ENCODE peak calls at places on chromosomes 2 and 18, in eight cellular contexts. N is GM12891, Z is stomach, R is K562, J is prostate gland, M is HL-60, K is sigmoid colon, W is breast epithelium. H is an unnamed sample.

GRCh38 chr18:6741290-6741689 is 11.8 kb downstream of the ARHGAP28 start:
- DNase-seq in M (no peak), K (no peak), J (no peak), N (no peak), Z (no peak), W (no peak), R (peak), H (no peak)

GRCh38 chr2:134594399-134594798 is 124.4 kb downstream of the TMEM163 start:
- DNase-seq in W (no peak), J (no peak), M (no peak), N (no peak), Z (no peak), R (no peak), K (no peak), H (no peak)

GRCh38 chr2:232030229-232030628 is 68.7 kb downstream of the DIS3L2 start:
- DNase-seq in Z (no peak), N (no peak), R (peak), K (no peak), W (no peak), J (no peak), M (no peak), H (no peak)

GRCh38 chr2:134866498-134867099 is 28.2 kb downstream of the ACMSD start:
- DNase-seq in Z (no peak), M (no peak), R (no peak), J (no peak), K (no peak), W (no peak), N (no peak), H (no peak)

GRCh38 chr2:32632089-32632488 is 4.2 kb downstream of the TTC27 start:
- DNase-seq in M (no peak), K (no peak), W (no peak), R (peak), N (no peak), J (no peak), Z (no peak), H (no peak)

GRCh38 chr2:192828175-192828574 is 633.4 kb upstream of the TMEFF2 start:
- DNase-seq in N (no peak), R (no peak), M (no peak), W (no peak), K (no peak), Z (no peak), J (no peak), H (no peak)

GRCh38 chr2:1136071-1136470 is 185.4 kb downstream of the SNTG2 start:
- DNase-seq in R (no peak), N (no peak), K (no peak), Z (no peak), W (no peak), J (no peak), M (no peak), H (no peak)

GRCh38 chr2:62270728-62271127 is 74.8 kb downstream of the B3GNT2 start:
- DNase-seq in Z (peak), R (no peak), N (no peak), K (peak), J (peak), W (peak), M (no peak), H (no peak)

GRCh38 chr2:129499747-129500146 is 479.7 kb upstream of the RAB6C start:
- DNase-seq in W (no peak), Z (no peak), M (no peak), N (no peak), K (no peak), J (no peak), R (no peak), H (no peak)

GRCh38 chr18:38077219-38077618 is 511.6 kb upstream of the CELF4 start:
- DNase-seq in M (no peak), W (no peak), N (no peak), R (no peak), J (no peak), K (no peak), Z (no peak), H (no peak)

GRCh38 chr2:70331012-70331411 is 29.1 kb upstream of the FAM136A start:
- DNase-seq in K (no peak), N (no peak), J (no peak), M (no peak), R (no peak), Z (no peak), W (no peak), H (no peak)

GRCh38 chr2:9941196-9941995 is 10.1 kb upstream of the GRHL1 start:
- DNase-seq in Z (no peak), N (no peak), W (no peak), M (no peak), K (no peak), R (peak), J (no peak), H (no peak)

DNA sequence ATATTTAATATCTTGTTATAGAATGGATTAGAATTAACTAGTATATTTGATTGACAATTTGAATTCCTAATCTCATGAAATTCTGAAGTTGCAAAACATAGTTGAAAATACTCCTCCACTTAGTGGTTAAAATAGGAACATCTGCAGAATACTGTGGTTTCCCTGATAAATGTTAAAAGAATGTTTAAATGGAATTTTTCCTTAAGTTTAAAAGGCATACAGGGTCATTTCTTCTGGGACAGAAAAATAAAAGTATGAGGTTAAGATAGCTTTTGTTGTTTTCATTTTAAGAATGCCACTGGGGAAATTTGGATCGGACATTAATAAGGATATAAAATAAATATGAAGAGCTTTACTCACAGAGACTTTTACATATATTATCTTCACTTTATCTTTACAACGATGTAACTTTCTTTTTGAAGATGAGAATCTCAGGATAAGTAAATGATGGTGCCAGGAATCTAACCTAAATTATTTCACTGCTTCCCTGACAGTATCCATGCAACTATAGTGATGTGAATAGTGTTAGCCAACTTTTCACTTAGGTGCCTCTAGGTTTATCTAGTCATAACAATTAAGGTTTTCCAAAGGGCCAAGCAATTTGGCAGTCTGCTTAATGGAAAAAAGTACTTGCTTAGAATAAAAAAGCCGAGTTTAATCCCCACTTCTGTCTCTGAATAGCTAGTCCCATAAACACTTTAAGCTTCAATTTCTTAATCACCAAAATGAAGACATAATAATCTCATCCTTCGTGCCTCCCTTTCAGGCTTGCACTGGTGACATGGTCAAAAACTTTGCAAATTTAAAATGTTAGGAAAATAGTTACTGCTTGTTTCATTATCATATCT is 151.8 kb upstream of the STK17B start:
- DNase-seq in W (no peak), N (no peak), J (no peak), K (no peak), R (no peak), Z (no peak), M (no peak), H (no peak)
- TF ChIP-seq POLR2AphosphoS5 in W (no peak), N (no peak), J (no peak), K (no peak), R (no peak), Z (no peak), M (no peak), H (no peak)

DNA sequence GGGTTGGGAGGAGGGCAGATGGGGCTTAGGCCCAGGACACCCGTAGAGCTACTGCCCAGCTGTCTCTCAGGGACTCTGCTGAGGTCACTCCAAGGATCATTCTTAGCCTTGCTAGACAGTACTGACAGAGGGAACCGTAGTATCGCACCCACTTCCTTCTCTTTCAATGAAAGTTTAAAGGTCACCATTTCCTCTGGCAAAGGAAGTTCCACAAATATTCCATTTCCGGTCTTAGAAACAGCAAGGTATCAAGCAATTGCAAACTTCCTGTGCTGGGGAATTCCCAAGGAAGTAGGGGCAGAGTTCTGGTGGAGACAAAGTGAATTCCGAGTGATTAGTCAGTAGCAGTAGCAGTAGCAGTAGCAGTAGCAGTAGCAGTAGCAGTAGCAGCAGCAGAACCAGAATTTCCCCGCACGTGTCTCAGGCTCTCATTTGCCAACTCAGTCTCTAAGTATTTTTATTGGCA is 24.7 kb downstream of the IL1B start:
- DNase-seq in J (no peak), W (no peak), K (no peak), N (no peak), R (no peak), Z (no peak), M (no peak), H (peak)
- TF ChIP-seq POLR2AphosphoS5 in J (peak), W (no peak), K (peak), N (no peak), R (no peak), Z (peak), M (no peak), H (no peak)

DNA sequence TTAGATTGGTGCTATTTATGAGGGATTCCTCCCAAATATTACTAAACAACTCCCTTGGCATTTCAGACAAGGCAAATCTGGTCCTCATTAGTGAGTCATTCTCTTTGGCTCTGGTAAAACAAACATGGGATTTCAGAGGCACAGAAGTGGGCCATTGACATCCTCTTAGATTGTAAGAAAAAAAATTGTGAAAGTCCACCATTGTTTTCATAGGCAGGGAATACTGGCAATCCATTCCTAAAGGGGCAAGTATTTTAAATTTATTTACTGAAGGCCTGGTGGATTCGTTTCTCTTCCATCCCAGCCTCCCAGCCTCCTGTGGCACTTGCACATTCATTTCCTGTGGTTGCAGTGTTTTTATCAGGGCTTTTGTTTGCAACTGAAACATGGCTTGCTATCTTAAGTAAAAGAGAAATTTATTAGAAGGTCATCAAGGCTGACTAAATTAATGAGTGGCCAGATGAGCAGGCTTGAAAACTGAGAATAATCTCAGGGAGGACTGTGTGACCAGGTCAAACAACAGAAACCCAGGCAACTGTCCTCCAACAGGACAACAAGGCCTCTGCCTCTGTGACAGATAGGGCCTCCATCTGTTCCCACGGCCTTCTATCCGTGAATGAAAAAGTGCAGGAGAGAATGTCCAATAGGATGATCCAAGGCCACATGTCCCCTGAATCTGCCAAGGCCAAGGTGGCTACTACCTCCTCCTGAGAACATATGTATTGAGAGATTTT is 23.1 kb upstream of the TNFAIP6 start:
- DNase-seq in W (no peak), J (no peak), M (no peak), R (no peak), Z (no peak), K (no peak), N (no peak), H (no peak)
- TF ChIP-seq POLR2AphosphoS5 in W (no peak), J (no peak), M (no peak), R (no peak), Z (no peak), K (no peak), N (no peak), H (no peak)

GRCh38 chr2:47161475-47161874 is 6.4 kb upstream of the STPG4 start:
- DNase-seq in Z (no peak), K (no peak), R (no peak), N (no peak), W (no peak), J (no peak), M (no peak), H (no peak)

GRCh38 chr2:47159627-47160026 is 4.5 kb upstream of the STPG4 start:
- DNase-seq in N (no peak), W (no peak), J (no peak), Z (no peak), R (no peak), K (no peak), M (no peak), H (no peak)

GRCh38 chr2:47160207-47160606 is 5.1 kb upstream of the STPG4 start:
- DNase-seq in K (no peak), M (no peak), Z (no peak), J (no peak), N (no peak), W (no peak), R (no peak), H (no peak)

GRCh38 chr2:47155091-47155876 is at the start of gene STPG4:
- DNase-seq in M (no peak), Z (no peak), J (no peak), N (no peak), W (no peak), K (no peak), R (no peak), H (no peak)

DNA sequence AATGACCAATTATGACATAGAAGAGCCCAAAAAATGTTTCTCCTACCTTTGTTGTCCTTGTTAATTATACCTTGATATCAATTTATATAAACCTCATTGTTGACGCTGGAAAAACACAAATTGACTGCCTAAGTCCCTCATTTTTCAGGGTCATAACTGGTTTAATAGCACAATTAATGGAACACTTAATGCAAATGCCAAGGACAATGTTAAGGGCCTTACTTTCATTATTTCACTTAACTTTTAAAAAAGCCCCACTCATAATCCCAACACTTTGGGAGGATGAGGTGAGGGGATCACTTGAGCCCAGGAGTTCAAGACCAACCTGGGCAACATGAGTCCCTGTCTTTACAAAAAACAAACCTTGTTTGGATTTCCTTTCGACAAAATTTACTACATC is 3.5 kb upstream of the STPG4 start:
- DNase-seq in K (no peak), J (no peak), R (no peak), N (no peak), W (no peak), M (no peak), Z (no peak), H (no peak)
- TF ChIP-seq POLR2AphosphoS5 in K (no peak), J (no peak), R (no peak), N (no peak), W (no peak), M (no peak), Z (no peak), H (no peak)

DNA sequence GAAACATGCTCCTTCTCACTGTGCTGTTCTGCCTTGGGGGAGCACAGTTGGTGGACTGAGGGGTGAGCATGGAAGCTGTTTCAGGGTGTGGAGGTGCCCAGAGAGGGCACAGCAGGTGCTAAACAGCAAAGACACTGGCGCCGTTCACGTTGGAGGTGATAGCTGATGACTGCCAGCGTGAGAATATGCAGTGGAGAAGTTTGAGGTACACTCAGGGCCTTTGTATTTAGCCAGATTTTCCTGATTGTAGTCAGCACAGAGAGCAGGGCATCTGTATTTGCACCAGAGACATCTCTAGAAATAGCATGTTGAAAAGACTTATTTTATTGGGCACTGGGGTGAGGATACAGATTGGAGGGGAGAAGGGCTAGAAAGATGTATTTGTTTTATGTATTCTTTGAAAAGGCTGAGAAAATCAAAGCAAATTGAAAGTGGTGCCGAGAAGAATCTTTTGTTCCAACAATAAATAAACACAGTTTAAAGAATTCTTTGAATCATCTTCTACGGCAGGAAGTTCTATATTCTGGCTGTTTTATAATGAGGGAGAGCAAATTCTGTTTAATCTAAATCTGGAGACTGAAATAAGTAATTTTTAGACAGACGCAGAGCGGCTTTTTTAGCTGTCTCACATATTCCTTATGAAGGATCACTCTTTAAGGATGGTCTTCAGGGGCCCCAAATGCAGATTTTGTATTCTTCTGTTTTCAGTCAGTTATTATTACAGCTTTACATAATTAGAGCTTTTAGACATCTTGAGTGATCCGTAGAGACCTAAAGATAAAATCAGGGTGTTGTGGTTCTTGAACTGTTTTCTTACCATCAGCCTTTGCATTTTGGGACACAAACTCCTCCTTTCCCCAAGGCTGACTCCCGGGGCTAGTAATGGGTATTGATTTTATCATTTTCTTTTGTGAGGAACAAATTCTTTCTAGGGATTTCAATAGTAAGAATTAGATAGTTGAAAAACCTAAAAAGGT is 7.1 kb downstream of the ZNF532 start:
- DNase-seq in Z (no peak), M (no peak), J (no peak), N (no peak), R (no peak), K (peak), W (no peak), H (no peak)
- TF ChIP-seq POLR2AphosphoS5 in Z (no peak), M (no peak), J (no peak), N (no peak), R (no peak), K (no peak), W (no peak), H (no peak)

GRCh38 chr2:176281267-176281666 is 12.0 kb downstream of the MTX2 start:
- DNase-seq in N (no peak), K (no peak), R (no peak), W (no peak), Z (no peak), M (no peak), J (no peak), H (no peak)

GRCh38 chr2:176283669-176284068 is 14.4 kb downstream of the MTX2 start:
- DNase-seq in W (no peak), R (no peak), Z (no peak), M (no peak), N (no peak), K (no peak), J (no peak), H (no peak)

GRCh38 chr2:176280156-176280555 is 10.9 kb downstream of the MTX2 start:
- DNase-seq in W (no peak), J (no peak), N (no peak), Z (no peak), M (no peak), K (no peak), R (no peak), H (no peak)

GRCh38 chr2:176283268-176283667 is 14.0 kb downstream of the MTX2 start:
- DNase-seq in R (no peak), J (no peak), N (no peak), W (no peak), K (no peak), M (no peak), Z (no peak), H (no peak)

GRCh38 chr2:176278927-176279326 is 9.7 kb downstream of the MTX2 start:
- DNase-seq in N (no peak), W (no peak), J (no peak), M (no peak), K (no peak), R (no peak), Z (no peak), H (no peak)
- TF ChIP-seq POLR2AphosphoS5 in N (no peak), W (no peak), J (no peak), M (no peak), K (no peak), R (no peak), Z (no peak), H (no peak)

H was measured in SK-N-MC.